ENCODE peak calls at places on chromosomes 16 and 17, in seven cellular contexts. U is epithelial cell of esophagus, Y is A172, D is NCI-H1436, J is left ventricle myocardium inferior, S is iris pigment epithelial cell, I is hepatocyte. C is an unnamed sample.

GRCh38 chr17:17313350-17313991 is 10.3 kb downstream of the NT5M start:
- DNase-seq in J (peak; percentile 31), I (peak; percentile 77), Y (no peak), D (peak; percentile 39), S (peak; percentile 14), U (peak; percentile 78), C (peak; percentile 62)

GRCh38 chr17:12973496-12974318 is 44.1 kb downstream of the ELAC2 start:
- DNase-seq in I (peak; percentile 17), J (no peak), Y (no peak), S (no peak), D (no peak), U (no peak), C (no peak)

GRCh38 chr17:20066253-20066652 is 57.1 kb downstream of the SPECC1 start:
- DNase-seq in I (peak; percentile 23), J (peak; percentile 49), U (peak; percentile 89), S (peak; percentile 52), Y (peak; percentile 74), D (no peak), C (no peak)

GRCh38 chr16:88421871-88422433 is 31.1 kb upstream of the ZFPM1 start:
- DNase-seq in U (no peak), D (no peak), J (no peak), S (no peak), I (no peak), Y (no peak), C (no peak)

GRCh38 chr16:71894229-71894920 is 956 bp upstream of the IST1 start:
- DNase-seq in J (peak; percentile 37), S (peak; percentile 84), Y (peak; percentile 56), U (peak; percentile 78), I (peak; percentile 67), D (peak; percentile 51), C (peak; percentile 38)

GRCh38 chr16:72493681-72494415 is 321.9 kb upstream of the PMFBP1 start:
- DNase-seq in S (peak; percentile 74), I (no peak), J (no peak), D (no peak), U (no peak), Y (peak; percentile 47), C (no peak)

GRCh38 chr17:81154961-81155360 is 10.3 kb upstream of the PVALEF start:
- DNase-seq in J (no peak), I (no peak), Y (no peak), D (no peak), U (no peak), S (no peak), C (no peak)

GRCh38 chr17:247767-248166 is 66.3 kb upstream of the DOC2B start:
- DNase-seq in S (no peak), D (no peak), J (peak; percentile 11), Y (no peak), I (no peak), U (no peak), C (peak; percentile 64)

GRCh38 chr17:67165201-67165600 is 79.8 kb downstream of the HELZ start:
- DNase-seq in J (peak; percentile 19), Y (no peak), U (no peak), I (no peak), S (no peak), D (no peak), C (no peak)

GRCh38 chr16:1612320-1613111 is at the start of gene CRAMP1:
- DNase-seq in Y (no peak), I (peak; percentile 43), J (no peak), D (no peak), S (peak; percentile 36), U (peak; percentile 42), C (no peak)

GRCh38 chr17:66337268-66337667 is 34.9 kb downstream of the PRKCA start:
- DNase-seq in I (no peak), D (no peak), J (no peak), S (no peak), U (no peak), Y (no peak), C (no peak)

GRCh38 chr16:2190659-2191445 is 5.6 kb downstream of the CASKIN1 start:
- DNase-seq in I (no peak), U (no peak), D (peak; percentile 31), J (no peak), S (no peak), Y (no peak), C (no peak)

GRCh38 chr16:17403859-17404545 is 66.8 kb downstream of the XYLT1 start:
- DNase-seq in Y (no peak), S (no peak), D (no peak), U (no peak), J (no peak), I (no peak), C (no peak)

GRCh38 chr16:89922884-89923639 is at the start of gene TUBB3:
- DNase-seq in Y (peak; percentile 73), U (peak; percentile 80), D (peak; percentile 85), I (peak; percentile 93), S (peak; percentile 84), J (peak; percentile 80), C (peak; percentile 88)

GRCh38 chr16:52528393-52529080 is 18.4 kb downstream of the TOX3 start:
- DNase-seq in I (no peak), D (no peak), Y (no peak), S (no peak), U (no peak), J (no peak), C (no peak)

GRCh38 chr17:75688209-75688771 is 21.2 kb downstream of the SAP30BP start:
- DNase-seq in Y (no peak), J (no peak), D (no peak), U (peak; percentile 87), S (peak; percentile 94), I (no peak), C (no peak)

GRCh38 chr17:8739104-8739503 is 5.5 kb downstream of the CCDC42 start:
- DNase-seq in D (no peak), I (peak; percentile 37), S (no peak), U (no peak), J (no peak), Y (no peak), C (no peak)

GRCh38 chr16:4681471-4682083 is 11.8 kb upstream of the NUDT16L1 start:
- DNase-seq in I (no peak), Y (no peak), D (no peak), J (no peak), S (no peak), U (no peak), C (peak; percentile 48)

GRCh38 chr17:48444531-48445247 is 14.7 kb upstream of the SKAP1 start:
- DNase-seq in D (no peak), Y (peak; percentile 25), I (no peak), J (no peak), S (no peak), U (no peak), C (no peak)

GRCh38 chr16:85286970-85287814 is 174.9 kb upstream of the CIBAR2 start:
- DNase-seq in U (no peak), J (peak; percentile 52), D (no peak), Y (no peak), S (no peak), I (no peak), C (no peak)

GRCh38 chr17:2170023-2170422 is 115.1 kb downstream of the HIC1 start:
- DNase-seq in J (no peak), D (no peak), U (peak; percentile 27), Y (no peak), I (no peak), S (no peak), C (no peak)

GRCh38 chr16:15811416-15811777 is 45.4 kb downstream of the MYH11 start:
- DNase-seq in I (no peak), Y (no peak), J (no peak), D (no peak), S (no peak), U (no peak), C (no peak)

GRCh38 chr17:2634361-2634960 is 41.0 kb downstream of the PAFAH1B1 start:
- DNase-seq in I (peak; percentile 38), S (peak; percentile 57), Y (peak; percentile 97), U (peak; percentile 94), D (no peak), J (no peak), C (no peak)

GRCh38 chr17:27601069-27601974 is 29.7 kb upstream of the LGALS9 start:
- DNase-seq in S (peak; percentile 72), J (peak; percentile 73), I (peak; percentile 87), U (peak; percentile 82), Y (peak; percentile 68), D (peak; percentile 79), C (peak; percentile 72)

C was measured in pancreas.